ENCODE peak calls at places on chromosomes 4 and X, in four cellular contexts. M is NCI-H1436, R is T-helper 1 cell, B is left kidney. A is an unnamed sample.
A peak's percentile ranks its signal among the peaks of the same experiment; 100 is the strongest.

GRCh38 chr4:148790691-148791090 is 348.5 kb upstream of the NR3C2 start:
- DNase-seq in M (no peak), R (no peak), B (no peak), A (peak; percentile 40)

GRCh38 chr4:86855572-86855971 is 6.4 kb upstream of the SLC10A6 start:
- DNase-seq in M (no peak), R (no peak), B (no peak), A (peak; percentile 75)

GRCh38 chr4:133856736-133857355 is 344.7 kb downstream of the PABPC4L start:
- DNase-seq in M (no peak), R (no peak), B (no peak), A (no peak)

GRCh38 chrX:45202171-45202570 is 1.5 kb upstream of the DIPK2B start:
- DNase-seq in M (no peak), R (no peak), B (no peak), A (no peak)

GRCh38 chrX:129825746-129826505 is 17.8 kb downstream of the ZDHHC9 start:
- DNase-seq in M (no peak), R (no peak), B (no peak), A (no peak)

GRCh38 chr4:1220566-1220965 is 28.4 kb downstream of the CTBP1 start:
- DNase-seq in M (no peak), R (no peak), B (no peak), A (no peak)

GRCh38 chr4:61212788-61213187 is 12.7 kb downstream of the ADGRL3 start:
- DNase-seq in M (no peak), R (no peak), B (no peak), A (no peak)

GRCh38 chr4:94434505-94434904 is 17.2 kb upstream of the PDLIM5 start:
- DNase-seq in M (no peak), R (no peak), B (no peak), A (no peak)

GRCh38 chrX:118062048-118062789 is 54.4 kb downstream of the KLHL13 start:
- DNase-seq in M (no peak), R (no peak), B (no peak), A (no peak)

GRCh38 chrX:13791145-13791544 is 25.7 kb downstream of the GPM6B start:
- DNase-seq in M (no peak), R (no peak), B (no peak), A (no peak)

GRCh38 chr4:182916483-182917181 is 554 bp downstream of the DCTD start:
- DNase-seq in M (peak; percentile 7), R (no peak), B (peak; percentile 84), A (no peak)

GRCh38 chr4:186201535-186202230 is 10.3 kb downstream of the CYP4V2 start:
- DNase-seq in M (peak; percentile 2), R (peak; percentile 24), B (peak; percentile 54), A (no peak)